ENCODE peak calls at places on chromosomes 5 and 9, in six cellular contexts. O, K, P, A, D and J are unnamed samples. For H3K4me1, the result is how much of the 10 kb centered on the place peaks cover.

GRCh38 chr5:133294380-133294779 is 242.6 kb downstream of the HSPA4 start:
- DNase-seq in D (no peak), K (no peak), A (no peak), O (no peak), P (no peak), J (no peak)

GRCh38 chr9:112754578-112754977 is 4.0 kb downstream of the SNX30 start:
- DNase-seq in P (no peak), D (no peak), A (peak), K (no peak), O (peak), J (no peak)

GRCh38 chr5:135553688-135554462 is 18.1 kb upstream of the NEUROG1 start:
- DNase-seq in K (no peak), D (no peak), O (no peak), P (peak), A (peak), J (peak)

GRCh38 chr9:34496149-34496712 is 26.6 kb downstream of the ENHO start:
- DNase-seq in P (no peak), O (no peak), K (no peak), A (no peak), D (no peak), J (peak)

GRCh38 chr5:163571755-163572154 is 66.3 kb downstream of the MAT2B start:
- DNase-seq in K (no peak), D (no peak), O (peak), A (peak), P (no peak), J (peak)

GRCh38 chr5:219492-219891 is 1.4 kb downstream of the SDHA start:
- DNase-seq in O (no peak), K (no peak), P (no peak), D (peak), A (peak), J (no peak)

GRCh38 chr5:74667396-74667795 is 17.6 kb upstream of the HEXB start:
- DNase-seq in K (no peak), O (no peak), D (no peak), P (no peak), A (peak), J (no peak)

GRCh38 chr9:14478175-14479165 is 164.5 kb upstream of the NFIB start:
- DNase-seq in A (no peak), D (no peak), K (no peak), O (no peak), P (no peak), J (peak)

GRCh38 chr9:96486351-96487029 is 36.5 kb downstream of the HABP4 start:
- DNase-seq in K (no peak), A (peak), O (no peak), D (no peak), P (no peak), J (peak)

GRCh38 chr9:137113385-137114159 is 961 bp downstream of the DPP7 start:
- DNase-seq in A (no peak), K (no peak), O (no peak), D (no peak), P (no peak), J (no peak)

GRCh38 chr5:172395483-172395882 is 58.8 kb downstream of the SH3PXD2B start:
- DNase-seq in K (no peak), P (no peak), D (no peak), O (no peak), A (no peak), J (no peak)

GRCh38 chr5:80697100-80697499 is 42.3 kb upstream of the DHFR start:
- DNase-seq in K (no peak), P (no peak), O (no peak), D (no peak), A (no peak), J (no peak)

GRCh38 chr5:135244620-135245021 is 154.4 kb downstream of the MACROH2A1 start:
- DNase-seq in A (no peak), O (peak), D (no peak), P (no peak), K (no peak), J (no peak)

GRCh38 chr5:42982107-42982622 is 58.0 kb downstream of the ANXA2R start:
- DNase-seq in D (no peak), A (no peak), O (peak), P (no peak), K (no peak), J (no peak)

GRCh38 chr5:159913048-159913447 is 3.2 kb upstream of the ADRA1B start:
- DNase-seq in K (no peak), O (peak), P (no peak), D (no peak), A (peak), J (no peak)

GRCh38 chr5:62790348-62790747 is 211.7 kb downstream of the LRRC70 start:
- DNase-seq in A (no peak), D (no peak), K (no peak), O (no peak), P (peak), J (no peak)

GRCh38 chr5:98771389-98772109 is 1.9 kb upstream of the RGMB start:
- DNase-seq in K (peak), D (no peak), O (peak), A (peak), P (peak), J (peak)

GRCh38 chr5:43833966-43834365 is 231.0 kb downstream of the NNT start:
- DNase-seq in O (no peak), A (no peak), D (no peak), K (no peak), P (no peak), J (no peak)

GRCh38 chr5:33894566-33894965 is 2.8 kb upstream of the ADAMTS12 start:
- DNase-seq in K (no peak), A (peak), P (no peak), D (no peak), O (no peak), J (no peak)

GRCh38 chr5:7849531-7850240 is 1.2 kb downstream of the CFAP90 start:
- DNase-seq in P (peak), A (no peak), K (no peak), O (no peak), D (peak), J (no peak)

GRCh38 chr5:180157866-180158265 is 51.1 kb downstream of the RASGEF1C start:
- DNase-seq in K (no peak), A (no peak), O (no peak), P (no peak), D (no peak), J (no peak)

GRCh38 chr9:109940536-109940935 is 160.5 kb downstream of the PALM2AKAP2 start:
- DNase-seq in D (no peak), O (no peak), P (no peak), K (no peak), A (no peak), J (no peak)

GRCh38 chr5:59380350-59380951 is 513.1 kb downstream of the PDE4D start:
- DNase-seq in P (peak), D (no peak), A (peak), K (no peak), O (peak), J (peak)

GRCh38 chr9:37999501-38000189 is 69.4 kb downstream of the SHB start:
- DNase-seq in D (peak), O (no peak), P (no peak), K (no peak), A (no peak), J (no peak)

GRCh38 chr9:38001430-38001829 is 67.6 kb downstream of the SHB start:
- DNase-seq in O (no peak), D (peak), P (no peak), A (no peak), K (no peak), J (no peak)

GRCh38 chr9:38000735-38001134 is 68.3 kb downstream of the SHB start:
- DNase-seq in O (no peak), A (no peak), K (no peak), D (peak), P (no peak), J (no peak)

GRCh38 chr9:37998881-37999311 is 70.1 kb downstream of the SHB start:
- DNase-seq in O (no peak), A (no peak), K (no peak), P (no peak), D (peak), J (peak)

GRCh38 chr9:38000332-38000731 is 68.7 kb downstream of the SHB start:
- DNase-seq in P (no peak), K (no peak), O (no peak), A (no peak), D (peak), J (no peak)
- H3K4me1 ChIP-seq in P (under half), K (under half), O (under half), A (under half), D (under half), J (under half)

DNA sequence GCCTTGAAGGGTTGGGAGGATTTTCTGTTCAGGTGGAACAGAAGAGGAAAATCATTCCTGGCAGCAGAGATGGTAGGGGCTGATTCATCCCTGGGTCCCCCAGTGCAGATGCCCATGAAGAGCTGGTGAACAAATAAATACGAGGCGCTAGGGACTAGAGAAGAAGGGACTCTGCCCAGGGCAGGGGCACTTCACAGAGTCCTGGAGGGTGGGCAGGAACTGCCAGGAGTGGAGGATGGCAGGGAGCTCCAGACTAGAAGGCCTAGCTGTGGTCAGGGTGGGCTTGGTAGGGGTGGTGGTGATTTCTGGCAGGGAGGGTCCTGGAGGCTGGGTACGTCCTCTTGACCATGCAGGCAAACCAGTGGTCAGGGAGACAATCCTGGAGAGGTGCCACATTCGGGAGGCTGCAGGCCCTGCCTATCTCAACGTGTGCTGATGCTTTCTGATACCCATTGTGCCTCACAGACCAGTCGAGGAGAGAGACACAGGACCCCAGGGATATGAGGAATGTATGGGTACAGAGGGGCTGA is 69.9 kb downstream of the CRB2 start:
- DNase-seq in A (no peak), O (no peak), P (no peak), K (no peak), D (peak), J (no peak)
- H3K4me1 ChIP-seq in A (under half), O (under half), P (under half), K (under half), D (under half), J (under half)

GRCh38 chr5:150514708-150515211 is 6.8 kb downstream of the NDST1 start:
- DNase-seq in K (no peak), A (peak), D (no peak), O (no peak), P (peak), J (no peak)
- H3K4me1 ChIP-seq in K (under half), A (half or more), D (under half), O (half or more), P (half or more), J (half or more)

GRCh38 chr5:76493190-76493837 is 90.2 kb downstream of the IQGAP2 start:
- DNase-seq in D (no peak), A (no peak), K (no peak), P (peak), O (no peak), J (no peak)

GRCh38 chr5:76492819-76493189 is 89.7 kb downstream of the IQGAP2 start:
- DNase-seq in K (no peak), P (no peak), D (no peak), A (no peak), O (no peak), J (no peak)

GRCh38 chr5:76489877-76490688 is 87.0 kb downstream of the IQGAP2 start:
- DNase-seq in O (no peak), K (no peak), A (peak), P (no peak), D (no peak), J (no peak)

GRCh38 chr5:76488969-76489368 is 85.9 kb downstream of the IQGAP2 start:
- DNase-seq in D (no peak), P (no peak), A (no peak), K (no peak), O (no peak), J (no peak)

GRCh38 chr5:76490970-76491369 is 87.9 kb downstream of the IQGAP2 start:
- DNase-seq in K (no peak), D (no peak), P (no peak), A (no peak), O (no peak), J (no peak)
- H3K4me1 ChIP-seq in K (under half), D (under half), P (half or more), A (under half), O (under half), J (under half)

GRCh38 chr9:98247826-98248657 is 7.4 kb downstream of the TBC1D2 start:
- DNase-seq in D (no peak), K (no peak), A (no peak), P (no peak), O (no peak), J (no peak)
- H3K4me1 ChIP-seq in D (under half), K (under half), A (under half), P (under half), O (under half), J (under half)

DNA sequence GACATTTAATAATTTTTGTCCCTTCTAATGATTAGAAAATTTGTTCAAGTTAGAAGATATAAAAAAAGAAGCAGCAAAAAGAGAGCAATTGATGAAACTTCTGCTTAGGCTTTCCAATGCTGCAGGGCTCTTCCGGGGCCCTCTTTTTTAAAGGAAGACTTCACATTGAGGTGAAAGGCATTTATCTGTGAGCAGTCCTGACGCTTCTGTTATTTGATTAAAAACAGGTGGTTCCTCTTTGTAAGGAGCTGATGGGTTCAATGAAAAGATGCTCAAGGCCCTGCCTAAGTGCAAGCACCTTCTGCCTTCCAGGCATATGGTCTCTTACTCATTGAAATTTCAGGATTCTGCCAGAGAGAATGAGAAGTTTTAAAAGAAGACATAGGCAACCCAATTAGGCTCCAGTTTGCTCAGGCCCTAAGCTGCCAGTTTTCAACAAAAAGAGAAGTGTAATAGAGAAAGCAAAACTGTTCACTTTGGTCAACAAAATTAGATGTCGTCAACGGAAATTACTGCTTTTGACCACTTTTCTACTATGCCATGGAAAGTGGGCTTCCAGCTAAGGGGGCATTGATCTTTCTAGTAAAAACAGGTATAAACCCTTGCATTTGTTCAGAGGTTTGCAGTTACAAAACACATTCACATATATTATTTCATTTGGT is 100.2 kb downstream of the INSYN2B start:
- DNase-seq in D (no peak), K (no peak), P (no peak), O (no peak), A (no peak), J (no peak)
- H3K4me1 ChIP-seq in D (under half), K (under half), P (under half), O (under half), A (under half), J (under half)

GRCh38 chr5:131786900-131787692 is 9.7 kb downstream of the FNIP1 start:
- DNase-seq in O (no peak), P (peak), A (no peak), D (no peak), K (no peak), J (no peak)
- H3K4me1 ChIP-seq in O (under half), P (under half), A (under half), D (under half), K (under half), J (under half)

GRCh38 chr9:89481161-89481915 is 16.6 kb downstream of the SEMA4D start:
- DNase-seq in O (no peak), D (no peak), K (no peak), A (no peak), P (no peak), J (no peak)
- H3K4me1 ChIP-seq in O (under half), D (under half), K (half or more), A (under half), P (under half), J (under half)